ENCODE peak calls at places on chromosomes 16 and 17, in eight cellular contexts. One of them, this sample, is unnamed.

GRCh38 chr16:31131841-31132271 is 3.7 kb downstream of the PRSS8 start:
- DNase-seq in cardiac septum: no peak
- DNase-seq in T-helper 1 cell: no peak
- DNase-seq in NCI-H2081: no peak
- DNase-seq in NCI-H1105 treated with DMSO at 0.1 percent for 48 hours: no peak
- DNase-seq in PC-9: no peak
- DNase-seq in heart right ventricle: no peak
- DNase-seq in adipocyte: no peak
- DNase-seq in this sample: no peak

GRCh38 chr16:10862432-10862831 is 14.6 kb upstream of the CIITA start:
- DNase-seq in NCI-H1105 treated with DMSO at 0.1 percent for 48 hours: no peak
- DNase-seq in adipocyte: peak; percentile 12
- DNase-seq in cardiac septum: no peak
- DNase-seq in heart right ventricle: no peak
- DNase-seq in NCI-H2081: no peak
- DNase-seq in PC-9: peak; percentile 56
- DNase-seq in T-helper 1 cell: no peak
- DNase-seq in this sample: no peak

GRCh38 chr16:49630783-49631182 is 225.1 kb downstream of the ZNF423 start:
- DNase-seq in T-helper 1 cell: no peak
- DNase-seq in heart right ventricle: no peak
- DNase-seq in PC-9: no peak
- DNase-seq in adipocyte: no peak
- DNase-seq in NCI-H2081: no peak
- DNase-seq in NCI-H1105 treated with DMSO at 0.1 percent for 48 hours: no peak
- DNase-seq in cardiac septum: peak; percentile 57
- DNase-seq in this sample: no peak

GRCh38 chr16:79595916-79596450 is 4.6 kb downstream of the MAF start:
- DNase-seq in adipocyte: no peak
- DNase-seq in heart right ventricle: no peak
- DNase-seq in cardiac septum: no peak
- DNase-seq in T-helper 1 cell: no peak
- DNase-seq in PC-9: no peak
- DNase-seq in NCI-H2081: no peak
- DNase-seq in NCI-H1105 treated with DMSO at 0.1 percent for 48 hours: no peak
- DNase-seq in this sample: no peak

GRCh38 chr16:50303041-50303604 is 36.8 kb downstream of the ADCY7 start:
- DNase-seq in cardiac septum: peak; percentile 66
- DNase-seq in adipocyte: no peak
- DNase-seq in NCI-H2081: no peak
- DNase-seq in PC-9: no peak
- DNase-seq in NCI-H1105 treated with DMSO at 0.1 percent for 48 hours: no peak
- DNase-seq in T-helper 1 cell: no peak
- DNase-seq in heart right ventricle: no peak
- DNase-seq in this sample: no peak

GRCh38 chr16:86100205-86101134 is 201.5 kb downstream of the IRF8 start:
- DNase-seq in adipocyte: peak; percentile 25
- DNase-seq in cardiac septum: no peak
- DNase-seq in heart right ventricle: no peak
- DNase-seq in T-helper 1 cell: no peak
- DNase-seq in PC-9: no peak
- DNase-seq in NCI-H2081: no peak
- DNase-seq in NCI-H1105 treated with DMSO at 0.1 percent for 48 hours: no peak
- DNase-seq in this sample: no peak

GRCh38 chr17:1082579-1082978 is 85.7 kb downstream of the TIMM22 start:
- DNase-seq in NCI-H2081: no peak
- DNase-seq in cardiac septum: no peak
- DNase-seq in NCI-H1105 treated with DMSO at 0.1 percent for 48 hours: no peak
- DNase-seq in T-helper 1 cell: no peak
- DNase-seq in PC-9: peak; percentile 58
- DNase-seq in heart right ventricle: no peak
- DNase-seq in adipocyte: no peak
- DNase-seq in this sample: no peak

GRCh38 chr16:593406-593805 is 3.5 kb downstream of the RAB40C start:
- DNase-seq in cardiac septum: no peak
- DNase-seq in NCI-H2081: no peak
- DNase-seq in adipocyte: no peak
- DNase-seq in NCI-H1105 treated with DMSO at 0.1 percent for 48 hours: peak; percentile 16
- DNase-seq in PC-9: peak; percentile 83
- DNase-seq in heart right ventricle: no peak
- DNase-seq in T-helper 1 cell: no peak
- DNase-seq in this sample: no peak

GRCh38 chr17:63774982-63775290 is 966 bp downstream of the DDX42 start:
- DNase-seq in T-helper 1 cell: no peak
- DNase-seq in NCI-H2081: no peak
- DNase-seq in cardiac septum: no peak
- DNase-seq in heart right ventricle: no peak
- DNase-seq in NCI-H1105 treated with DMSO at 0.1 percent for 48 hours: no peak
- DNase-seq in adipocyte: peak; percentile 49
- DNase-seq in PC-9: no peak
- DNase-seq in this sample: no peak